ENCODE peak calls at places on chromosomes 3 and 15, in four cellular contexts. L, Q, P and I are unnamed samples.

GRCh38 chr15:58467722-58468436 is 36.1 kb downstream of the LIPC start:
- DNase-seq in Q (no peak), L (peak), P (no peak), I (no peak)

GRCh38 chr3:140686948-140687347 is 9.1 kb downstream of the TRIM42 start:
- DNase-seq in L (no peak), Q (no peak), P (no peak), I (no peak)

GRCh38 chr15:87844031-87844430 is 412.5 kb downstream of the NTRK3 start:
- DNase-seq in L (no peak), P (no peak), Q (no peak), I (no peak)

GRCh38 chr15:78434134-78434533 is 3.9 kb upstream of the IREB2 start:
- DNase-seq in Q (no peak), P (no peak), L (no peak), I (no peak)

GRCh38 chr3:159148466-159148865 is 346.6 kb downstream of the MFSD1 start:
- DNase-seq in L (no peak), P (no peak), Q (no peak), I (no peak)

GRCh38 chr15:82805994-82806406 is at the start of gene FSD2:
- DNase-seq in L (peak), Q (no peak), P (no peak), I (no peak)

GRCh38 chr3:46566040-46566631 is at the start of gene LRRC2:
- DNase-seq in L (peak), Q (no peak), P (peak), I (peak)

GRCh38 chr3:55511895-55512585 is 24.9 kb upstream of the WNT5A start:
- DNase-seq in P (no peak), L (no peak), Q (no peak), I (peak)

GRCh38 chr15:41892621-41893421 is 1.0 kb downstream of the SPTBN5 start:
- DNase-seq in L (peak), Q (no peak), P (no peak), I (no peak)

GRCh38 chr3:78645628-78646310 is 1122.0 kb downstream of the ROBO1 start:
- DNase-seq in P (no peak), L (peak), Q (no peak), I (peak)

GRCh38 chr3:117875887-117876286 is 1158.8 kb downstream of the IGSF11 start:
- DNase-seq in P (no peak), Q (no peak), L (no peak), I (no peak)

GRCh38 chr3:122824465-122825379 is 29.9 kb downstream of the SLC49A4 start:
- DNase-seq in P (no peak), Q (no peak), L (peak), I (peak)

GRCh38 chr3:150253622-150254021 is 154.5 kb upstream of the TSC22D2 start:
- DNase-seq in Q (peak), L (peak), P (no peak), I (no peak)

GRCh38 chr3:23761440-23761896 is 44.3 kb upstream of the UBE2E1 start:
- DNase-seq in P (no peak), L (peak), Q (no peak), I (peak)

GRCh38 chr3:143040264-143040879 is 39.0 kb downstream of the U2SURP start:
- DNase-seq in Q (no peak), L (peak), P (no peak), I (peak)

GRCh38 chr3:60756636-60757035 is 494.6 kb downstream of the FHIT start:
- DNase-seq in P (no peak), Q (no peak), L (no peak), I (peak)

GRCh38 chr3:180306691-180307090 is 270.0 kb upstream of the PEX5L start:
- DNase-seq in Q (no peak), P (no peak), L (peak), I (no peak)

GRCh38 chr3:66182228-66182627 is 38.6 kb upstream of the SLC25A26 start:
- DNase-seq in P (no peak), L (no peak), Q (no peak), I (no peak)

GRCh38 chr3:192577811-192578210 is 149.5 kb downstream of the FGF12 start:
- DNase-seq in P (no peak), Q (no peak), L (no peak), I (no peak)

GRCh38 chr3:137709011-137709601 is 55.0 kb upstream of the SOX14 start:
- DNase-seq in Q (no peak), L (peak), P (no peak), I (no peak)

GRCh38 chr15:19987389-19988048 is 554.1 kb downstream of the GOLGA6L6 start:
- DNase-seq in P (no peak), Q (no peak), L (peak), I (no peak)

GRCh38 chr15:39077998-39078397 is 502.9 kb upstream of the THBS1 start:
- DNase-seq in Q (no peak), L (no peak), P (no peak), I (no peak)

GRCh38 chr3:188134079-188134478 is 19.9 kb upstream of the LPP start:
- DNase-seq in P (no peak), L (no peak), Q (no peak), I (no peak)

GRCh38 chr15:66145242-66146182 is 108.0 kb downstream of the MEGF11 start:
- DNase-seq in P (no peak), L (peak), Q (no peak), I (no peak)

GRCh38 chr15:95105229-95105628 is 873.9 kb downstream of the MCTP2 start:
- DNase-seq in Q (no peak), L (no peak), P (no peak), I (peak)

GRCh38 chr3:139307601-139308146 is 36.1 kb upstream of the MRPS22 start:
- DNase-seq in L (no peak), P (no peak), Q (no peak), I (no peak)